ENCODE peak calls at places on chromosomes 5 and 9, in seven cellular contexts. One of them, this sample, is unnamed.

GRCh38 chr5:151239237-151239861 is 13.6 kb upstream of the GM2A start:
- DNase-seq in CD4-positive, alpha-beta memory T cell: peak
- DNase-seq in central memory CD4-positive, alpha-beta T cell: peak
- DNase-seq in globus pallidus: peak
- DNase-seq in ureter: peak
- DNase-seq in activated naive CD4-positive, alpha-beta T cell treated with Interleukin-2 at 50 U/mL for 16 hours: no peak
- DNase-seq in GM03348: peak
- DNase-seq in this sample: peak

GRCh38 chr5:134079748-134080581 is 34.5 kb upstream of the TCF7 start:
- DNase-seq in CD4-positive, alpha-beta memory T cell: peak
- DNase-seq in central memory CD4-positive, alpha-beta T cell: peak
- DNase-seq in globus pallidus: no peak
- DNase-seq in ureter: no peak
- DNase-seq in activated naive CD4-positive, alpha-beta T cell treated with Interleukin-2 at 50 U/mL for 16 hours: peak
- DNase-seq in GM03348: no peak
- DNase-seq in this sample: peak

GRCh38 chr5:167639213-167639612 is 652.2 kb upstream of the WWC1 start:
- DNase-seq in CD4-positive, alpha-beta memory T cell: no peak
- DNase-seq in central memory CD4-positive, alpha-beta T cell: no peak
- DNase-seq in globus pallidus: no peak
- DNase-seq in ureter: no peak
- DNase-seq in activated naive CD4-positive, alpha-beta T cell treated with Interleukin-2 at 50 U/mL for 16 hours: no peak
- DNase-seq in GM03348: peak
- DNase-seq in this sample: no peak

GRCh38 chr5:84436866-84437265 is 52.2 kb upstream of the EDIL3 start:
- DNase-seq in CD4-positive, alpha-beta memory T cell: no peak
- DNase-seq in central memory CD4-positive, alpha-beta T cell: no peak
- DNase-seq in globus pallidus: no peak
- DNase-seq in ureter: no peak
- DNase-seq in activated naive CD4-positive, alpha-beta T cell treated with Interleukin-2 at 50 U/mL for 16 hours: no peak
- DNase-seq in GM03348: no peak
- DNase-seq in this sample: no peak

GRCh38 chr5:129020683-129021082 is 55.4 kb downstream of the SLC27A6 start:
- DNase-seq in CD4-positive, alpha-beta memory T cell: no peak
- DNase-seq in central memory CD4-positive, alpha-beta T cell: no peak
- DNase-seq in globus pallidus: no peak
- DNase-seq in ureter: no peak
- DNase-seq in activated naive CD4-positive, alpha-beta T cell treated with Interleukin-2 at 50 U/mL for 16 hours: no peak
- DNase-seq in GM03348: no peak
- DNase-seq in this sample: no peak

GRCh38 chr9:121288874-121289553 is 21.1 kb downstream of the GSN start:
- DNase-seq in CD4-positive, alpha-beta memory T cell: no peak
- DNase-seq in central memory CD4-positive, alpha-beta T cell: no peak
- DNase-seq in globus pallidus: peak
- DNase-seq in ureter: peak
- DNase-seq in activated naive CD4-positive, alpha-beta T cell treated with Interleukin-2 at 50 U/mL for 16 hours: no peak
- DNase-seq in GM03348: peak
- DNase-seq in this sample: no peak

GRCh38 chr5:159971038-159971437 is 37.9 kb upstream of the TTC1 start:
- DNase-seq in CD4-positive, alpha-beta memory T cell: no peak
- DNase-seq in central memory CD4-positive, alpha-beta T cell: no peak
- DNase-seq in globus pallidus: no peak
- DNase-seq in ureter: no peak
- DNase-seq in activated naive CD4-positive, alpha-beta T cell treated with Interleukin-2 at 50 U/mL for 16 hours: no peak
- DNase-seq in GM03348: peak
- DNase-seq in this sample: no peak

GRCh38 chr9:131584858-131585257 is 39.5 kb downstream of the PRRT1B start:
- DNase-seq in CD4-positive, alpha-beta memory T cell: no peak
- DNase-seq in central memory CD4-positive, alpha-beta T cell: no peak
- DNase-seq in globus pallidus: no peak
- DNase-seq in ureter: no peak
- DNase-seq in activated naive CD4-positive, alpha-beta T cell treated with Interleukin-2 at 50 U/mL for 16 hours: no peak
- DNase-seq in GM03348: no peak
- DNase-seq in this sample: no peak

GRCh38 chr5:169094586-169095409 is 206.1 kb downstream of the SLIT3 start:
- DNase-seq in CD4-positive, alpha-beta memory T cell: no peak
- DNase-seq in central memory CD4-positive, alpha-beta T cell: no peak
- DNase-seq in globus pallidus: no peak
- DNase-seq in ureter: no peak
- DNase-seq in activated naive CD4-positive, alpha-beta T cell treated with Interleukin-2 at 50 U/mL for 16 hours: no peak
- DNase-seq in GM03348: peak
- DNase-seq in this sample: no peak

GRCh38 chr5:113233606-113234005 is 201.2 kb downstream of the TSSK1B start:
- DNase-seq in CD4-positive, alpha-beta memory T cell: no peak
- DNase-seq in central memory CD4-positive, alpha-beta T cell: no peak
- DNase-seq in globus pallidus: no peak
- DNase-seq in ureter: no peak
- DNase-seq in activated naive CD4-positive, alpha-beta T cell treated with Interleukin-2 at 50 U/mL for 16 hours: no peak
- DNase-seq in GM03348: no peak
- DNase-seq in this sample: no peak

GRCh38 chr9:100064872-100065581 is 33.8 kb downstream of the ERP44 start:
- DNase-seq in CD4-positive, alpha-beta memory T cell: no peak
- DNase-seq in central memory CD4-positive, alpha-beta T cell: no peak
- DNase-seq in globus pallidus: no peak
- DNase-seq in ureter: no peak
- DNase-seq in activated naive CD4-positive, alpha-beta T cell treated with Interleukin-2 at 50 U/mL for 16 hours: no peak
- DNase-seq in GM03348: peak
- DNase-seq in this sample: no peak

GRCh38 chr5:140694276-140694675 is 3.0 kb downstream of the HARS2 start:
- DNase-seq in CD4-positive, alpha-beta memory T cell: no peak
- DNase-seq in central memory CD4-positive, alpha-beta T cell: no peak
- DNase-seq in globus pallidus: no peak
- DNase-seq in ureter: no peak
- DNase-seq in activated naive CD4-positive, alpha-beta T cell treated with Interleukin-2 at 50 U/mL for 16 hours: no peak
- DNase-seq in GM03348: no peak
- DNase-seq in this sample: no peak

GRCh38 chr5:92769986-92770385 is 811.0 kb downstream of the NR2F1-AS1 start:
- DNase-seq in CD4-positive, alpha-beta memory T cell: no peak
- DNase-seq in central memory CD4-positive, alpha-beta T cell: no peak
- DNase-seq in globus pallidus: no peak
- DNase-seq in ureter: no peak
- DNase-seq in activated naive CD4-positive, alpha-beta T cell treated with Interleukin-2 at 50 U/mL for 16 hours: no peak
- DNase-seq in GM03348: peak
- DNase-seq in this sample: no peak

GRCh38 chr9:95157491-95158151 is 159.9 kb downstream of the FANCC start:
- DNase-seq in CD4-positive, alpha-beta memory T cell: no peak
- DNase-seq in central memory CD4-positive, alpha-beta T cell: no peak
- DNase-seq in globus pallidus: no peak
- DNase-seq in ureter: peak
- DNase-seq in activated naive CD4-positive, alpha-beta T cell treated with Interleukin-2 at 50 U/mL for 16 hours: no peak
- DNase-seq in GM03348: peak
- DNase-seq in this sample: no peak

GRCh38 chr5:139393497-139394122 is 1.3 kb downstream of the PROB1 start:
- DNase-seq in CD4-positive, alpha-beta memory T cell: no peak
- DNase-seq in central memory CD4-positive, alpha-beta T cell: no peak
- DNase-seq in globus pallidus: no peak
- DNase-seq in ureter: no peak
- DNase-seq in activated naive CD4-positive, alpha-beta T cell treated with Interleukin-2 at 50 U/mL for 16 hours: no peak
- DNase-seq in GM03348: peak
- DNase-seq in this sample: no peak

GRCh38 chr5:157387683-157388093 is 72.3 kb upstream of the NIPAL4 start:
- DNase-seq in CD4-positive, alpha-beta memory T cell: no peak
- DNase-seq in central memory CD4-positive, alpha-beta T cell: no peak
- DNase-seq in globus pallidus: no peak
- DNase-seq in ureter: peak
- DNase-seq in activated naive CD4-positive, alpha-beta T cell treated with Interleukin-2 at 50 U/mL for 16 hours: no peak
- DNase-seq in GM03348: peak
- DNase-seq in this sample: no peak

GRCh38 chr5:21184566-21184965 is 1196.6 kb upstream of the CDH18 start:
- DNase-seq in CD4-positive, alpha-beta memory T cell: no peak
- DNase-seq in central memory CD4-positive, alpha-beta T cell: no peak
- DNase-seq in globus pallidus: no peak
- DNase-seq in ureter: no peak
- DNase-seq in activated naive CD4-positive, alpha-beta T cell treated with Interleukin-2 at 50 U/mL for 16 hours: no peak
- DNase-seq in GM03348: no peak
- DNase-seq in this sample: no peak

GRCh38 chr9:9615086-9615485 is 997.7 kb downstream of the PTPRD start:
- DNase-seq in CD4-positive, alpha-beta memory T cell: no peak
- DNase-seq in central memory CD4-positive, alpha-beta T cell: no peak
- DNase-seq in globus pallidus: no peak
- DNase-seq in ureter: no peak
- DNase-seq in activated naive CD4-positive, alpha-beta T cell treated with Interleukin-2 at 50 U/mL for 16 hours: no peak
- DNase-seq in GM03348: no peak
- DNase-seq in this sample: no peak

GRCh38 chr9:115649991-115650472 is 503.6 kb upstream of the PAPPA start:
- DNase-seq in CD4-positive, alpha-beta memory T cell: no peak
- DNase-seq in central memory CD4-positive, alpha-beta T cell: no peak
- DNase-seq in globus pallidus: peak
- DNase-seq in ureter: peak
- DNase-seq in activated naive CD4-positive, alpha-beta T cell treated with Interleukin-2 at 50 U/mL for 16 hours: no peak
- DNase-seq in GM03348: peak
- DNase-seq in this sample: no peak

GRCh38 chr5:172110921-172111873 is 76.8 kb downstream of the STK10 start:
- DNase-seq in CD4-positive, alpha-beta memory T cell: peak
- DNase-seq in central memory CD4-positive, alpha-beta T cell: peak
- DNase-seq in globus pallidus: no peak
- DNase-seq in ureter: peak
- DNase-seq in activated naive CD4-positive, alpha-beta T cell treated with Interleukin-2 at 50 U/mL for 16 hours: peak
- DNase-seq in GM03348: no peak
- DNase-seq in this sample: peak

GRCh38 chr9:3508531-3509374 is 17.0 kb downstream of the RFX3 start:
- DNase-seq in CD4-positive, alpha-beta memory T cell: no peak
- DNase-seq in central memory CD4-positive, alpha-beta T cell: no peak
- DNase-seq in globus pallidus: no peak
- DNase-seq in ureter: no peak
- DNase-seq in activated naive CD4-positive, alpha-beta T cell treated with Interleukin-2 at 50 U/mL for 16 hours: no peak
- DNase-seq in GM03348: no peak
- DNase-seq in this sample: no peak

GRCh38 chr5:133847886-133848285 is 120.5 kb downstream of the C5orf15 start:
- DNase-seq in CD4-positive, alpha-beta memory T cell: no peak
- DNase-seq in central memory CD4-positive, alpha-beta T cell: no peak
- DNase-seq in globus pallidus: no peak
- DNase-seq in ureter: no peak
- DNase-seq in activated naive CD4-positive, alpha-beta T cell treated with Interleukin-2 at 50 U/mL for 16 hours: no peak
- DNase-seq in GM03348: no peak
- DNase-seq in this sample: no peak

GRCh38 chr5:58011301-58011700 is 448.6 kb downstream of the PLK2 start:
- DNase-seq in CD4-positive, alpha-beta memory T cell: no peak
- DNase-seq in central memory CD4-positive, alpha-beta T cell: no peak
- DNase-seq in globus pallidus: no peak
- DNase-seq in ureter: no peak
- DNase-seq in activated naive CD4-positive, alpha-beta T cell treated with Interleukin-2 at 50 U/mL for 16 hours: no peak
- DNase-seq in GM03348: no peak
- DNase-seq in this sample: no peak

GRCh38 chr9:92636627-92637026 is 33.3 kb downstream of the IPPK start:
- DNase-seq in CD4-positive, alpha-beta memory T cell: no peak
- DNase-seq in central memory CD4-positive, alpha-beta T cell: no peak
- DNase-seq in globus pallidus: no peak
- DNase-seq in ureter: peak
- DNase-seq in activated naive CD4-positive, alpha-beta T cell treated with Interleukin-2 at 50 U/mL for 16 hours: no peak
- DNase-seq in GM03348: no peak
- DNase-seq in this sample: no peak

GRCh38 chr9:120942186-120943001 is 15.8 kb upstream of the TRAF1 start:
- DNase-seq in CD4-positive, alpha-beta memory T cell: no peak
- DNase-seq in central memory CD4-positive, alpha-beta T cell: no peak
- DNase-seq in globus pallidus: no peak
- DNase-seq in ureter: peak
- DNase-seq in activated naive CD4-positive, alpha-beta T cell treated with Interleukin-2 at 50 U/mL for 16 hours: no peak
- DNase-seq in GM03348: no peak
- DNase-seq in this sample: no peak

GRCh38 chr5:69432412-69433206 is 17.7 kb downstream of the MARVELD2 start:
- DNase-seq in CD4-positive, alpha-beta memory T cell: no peak
- DNase-seq in central memory CD4-positive, alpha-beta T cell: no peak
- DNase-seq in globus pallidus: no peak
- DNase-seq in ureter: no peak
- DNase-seq in activated naive CD4-positive, alpha-beta T cell treated with Interleukin-2 at 50 U/mL for 16 hours: no peak
- DNase-seq in GM03348: no peak
- DNase-seq in this sample: no peak

GRCh38 chr5:130526708-130527107 is 622.4 kb downstream of the CHSY3 start:
- DNase-seq in CD4-positive, alpha-beta memory T cell: no peak
- DNase-seq in central memory CD4-positive, alpha-beta T cell: no peak
- DNase-seq in globus pallidus: no peak
- DNase-seq in ureter: no peak
- DNase-seq in activated naive CD4-positive, alpha-beta T cell treated with Interleukin-2 at 50 U/mL for 16 hours: no peak
- DNase-seq in GM03348: no peak
- DNase-seq in this sample: no peak

GRCh38 chr5:37121027-37121426 is 128.1 kb downstream of the CPLANE1 start:
- DNase-seq in CD4-positive, alpha-beta memory T cell: no peak
- DNase-seq in central memory CD4-positive, alpha-beta T cell: no peak
- DNase-seq in globus pallidus: no peak
- DNase-seq in ureter: no peak
- DNase-seq in activated naive CD4-positive, alpha-beta T cell treated with Interleukin-2 at 50 U/mL for 16 hours: no peak
- DNase-seq in GM03348: no peak
- DNase-seq in this sample: no peak

GRCh38 chr9:1869843-1870242 is 145.3 kb upstream of the SMARCA2 start:
- DNase-seq in CD4-positive, alpha-beta memory T cell: peak
- DNase-seq in central memory CD4-positive, alpha-beta T cell: peak
- DNase-seq in globus pallidus: no peak
- DNase-seq in ureter: no peak
- DNase-seq in activated naive CD4-positive, alpha-beta T cell treated with Interleukin-2 at 50 U/mL for 16 hours: peak
- DNase-seq in GM03348: peak
- DNase-seq in this sample: no peak

This sample was measured in stimulated activated CD4-positive, alpha-beta T cell treated with anti-CD3 and anti-CD28 coated beads, Interleukin-4, amount 100 ng/mL, for 1 hour.